ENCODE peak calls at places on chromosomes 12 and 14, in seven cellular contexts. One of them, this sample, is unnamed. For H3K9me3 and H3K4me1, the result is how much of the 10 kb centered on the place peaks cover.

GRCh38 chr12:46831335-46832083 is 5.7 kb upstream of the SLC38A4 start:
- DNase-seq in CD8-positive, alpha-beta T cell: no peak
- DNase-seq in mucosa of descending colon: peak
- DNase-seq in naive thymus-derived CD4-positive, alpha-beta T cell: no peak
- DNase-seq in endodermal cell: peak
- DNase-seq in vagina: no peak
- DNase-seq in sigmoid colon: no peak
- DNase-seq in this sample: peak

GRCh38 chr12:68958337-68958736 is 25.4 kb upstream of the CPM start:
- DNase-seq in CD8-positive, alpha-beta T cell: no peak
- DNase-seq in mucosa of descending colon: no peak
- DNase-seq in naive thymus-derived CD4-positive, alpha-beta T cell: no peak
- DNase-seq in endodermal cell: no peak
- DNase-seq in vagina: no peak
- DNase-seq in sigmoid colon: no peak
- DNase-seq in this sample: no peak

GRCh38 chr12:17215754-17216153 is 609.8 kb upstream of the LMO3 start:
- DNase-seq in CD8-positive, alpha-beta T cell: no peak
- DNase-seq in mucosa of descending colon: no peak
- DNase-seq in naive thymus-derived CD4-positive, alpha-beta T cell: no peak
- DNase-seq in endodermal cell: no peak
- DNase-seq in vagina: no peak
- DNase-seq in sigmoid colon: no peak
- DNase-seq in this sample: peak

GRCh38 chr12:93766802-93767523 is 89.8 kb downstream of the CRADD start:
- DNase-seq in CD8-positive, alpha-beta T cell: no peak
- DNase-seq in mucosa of descending colon: no peak
- DNase-seq in naive thymus-derived CD4-positive, alpha-beta T cell: peak
- DNase-seq in endodermal cell: no peak
- DNase-seq in vagina: no peak
- DNase-seq in sigmoid colon: peak
- DNase-seq in this sample: no peak

GRCh38 chr12:52155048-52155868 is 36.6 kb downstream of the KRT80 start:
- DNase-seq in CD8-positive, alpha-beta T cell: peak
- DNase-seq in mucosa of descending colon: no peak
- DNase-seq in naive thymus-derived CD4-positive, alpha-beta T cell: peak
- DNase-seq in endodermal cell: peak
- DNase-seq in vagina: no peak
- DNase-seq in sigmoid colon: no peak
- DNase-seq in this sample: no peak

GRCh38 chr14:68584786-68585185 is 208.1 kb downstream of the ZFP36L1 start:
- DNase-seq in CD8-positive, alpha-beta T cell: no peak
- DNase-seq in mucosa of descending colon: no peak
- DNase-seq in naive thymus-derived CD4-positive, alpha-beta T cell: no peak
- DNase-seq in endodermal cell: no peak
- DNase-seq in vagina: no peak
- DNase-seq in sigmoid colon: no peak
- DNase-seq in this sample: no peak

GRCh38 chr12:29783773-29784666 is at the start of gene TMTC1:
- DNase-seq in CD8-positive, alpha-beta T cell: no peak
- DNase-seq in mucosa of descending colon: peak
- DNase-seq in naive thymus-derived CD4-positive, alpha-beta T cell: no peak
- DNase-seq in endodermal cell: peak
- DNase-seq in vagina: no peak
- DNase-seq in sigmoid colon: peak
- DNase-seq in this sample: no peak

GRCh38 chr14:105187935-105188524 is 6.9 kb upstream of the NUDT14 start:
- DNase-seq in CD8-positive, alpha-beta T cell: no peak
- DNase-seq in mucosa of descending colon: no peak
- DNase-seq in naive thymus-derived CD4-positive, alpha-beta T cell: no peak
- DNase-seq in endodermal cell: no peak
- DNase-seq in vagina: no peak
- DNase-seq in sigmoid colon: no peak
- DNase-seq in this sample: no peak

GRCh38 chr12:105704788-105705187 is 374.3 kb downstream of the C12orf75 start:
- DNase-seq in CD8-positive, alpha-beta T cell: no peak
- DNase-seq in mucosa of descending colon: no peak
- DNase-seq in naive thymus-derived CD4-positive, alpha-beta T cell: no peak
- DNase-seq in endodermal cell: no peak
- DNase-seq in vagina: no peak
- DNase-seq in sigmoid colon: no peak
- DNase-seq in this sample: no peak

GRCh38 chr12:32049956-32050355 is 56.7 kb upstream of the BICD1 start:
- DNase-seq in CD8-positive, alpha-beta T cell: no peak
- DNase-seq in mucosa of descending colon: no peak
- DNase-seq in naive thymus-derived CD4-positive, alpha-beta T cell: no peak
- DNase-seq in endodermal cell: no peak
- DNase-seq in vagina: no peak
- DNase-seq in sigmoid colon: no peak
- DNase-seq in this sample: no peak

GRCh38 chr12:57844725-57845477 is 1.6 kb downstream of the CTDSP2 start:
- DNase-seq in CD8-positive, alpha-beta T cell: no peak
- DNase-seq in mucosa of descending colon: peak
- DNase-seq in naive thymus-derived CD4-positive, alpha-beta T cell: no peak
- DNase-seq in endodermal cell: peak
- DNase-seq in vagina: peak
- DNase-seq in sigmoid colon: peak
- DNase-seq in this sample: peak

GRCh38 chr14:104597576-104597975 is 7.0 kb downstream of the TMEM179 start:
- DNase-seq in CD8-positive, alpha-beta T cell: no peak
- DNase-seq in mucosa of descending colon: no peak
- DNase-seq in naive thymus-derived CD4-positive, alpha-beta T cell: no peak
- DNase-seq in endodermal cell: no peak
- DNase-seq in vagina: no peak
- DNase-seq in sigmoid colon: no peak
- DNase-seq in this sample: no peak

GRCh38 chr14:72675126-72675525 is 218.8 kb downstream of the DPF3 start:
- DNase-seq in CD8-positive, alpha-beta T cell: no peak
- DNase-seq in mucosa of descending colon: no peak
- DNase-seq in naive thymus-derived CD4-positive, alpha-beta T cell: no peak
- DNase-seq in endodermal cell: no peak
- DNase-seq in vagina: no peak
- DNase-seq in sigmoid colon: no peak
- DNase-seq in this sample: no peak

GRCh38 chr12:58794859-58795258 is 125.4 kb downstream of the LRIG3 start:
- DNase-seq in CD8-positive, alpha-beta T cell: no peak
- DNase-seq in mucosa of descending colon: no peak
- DNase-seq in naive thymus-derived CD4-positive, alpha-beta T cell: no peak
- DNase-seq in endodermal cell: no peak
- DNase-seq in vagina: no peak
- DNase-seq in sigmoid colon: no peak
- DNase-seq in this sample: no peak

GRCh38 chr12:27096420-27096819 is 14.0 kb upstream of the C12orf71 start:
- DNase-seq in CD8-positive, alpha-beta T cell: no peak
- DNase-seq in mucosa of descending colon: no peak
- DNase-seq in naive thymus-derived CD4-positive, alpha-beta T cell: no peak
- DNase-seq in endodermal cell: no peak
- DNase-seq in vagina: no peak
- DNase-seq in sigmoid colon: no peak
- DNase-seq in this sample: no peak

GRCh38 chr12:132508860-132509732 is 19.1 kb downstream of the FBRSL1 start:
- DNase-seq in CD8-positive, alpha-beta T cell: no peak
- DNase-seq in mucosa of descending colon: no peak
- DNase-seq in naive thymus-derived CD4-positive, alpha-beta T cell: no peak
- DNase-seq in endodermal cell: no peak
- DNase-seq in vagina: no peak
- DNase-seq in sigmoid colon: no peak
- DNase-seq in this sample: no peak

GRCh38 chr14:75864352-75864751 is 117.4 kb downstream of the TGFB3 start:
- DNase-seq in CD8-positive, alpha-beta T cell: no peak
- DNase-seq in mucosa of descending colon: no peak
- DNase-seq in naive thymus-derived CD4-positive, alpha-beta T cell: no peak
- DNase-seq in endodermal cell: no peak
- DNase-seq in vagina: no peak
- DNase-seq in sigmoid colon: no peak
- DNase-seq in this sample: no peak

GRCh38 chr12:34603382-34604035 is 581.2 kb downstream of the ALG10 start:
- DNase-seq in CD8-positive, alpha-beta T cell: no peak
- DNase-seq in mucosa of descending colon: peak
- DNase-seq in naive thymus-derived CD4-positive, alpha-beta T cell: no peak
- DNase-seq in endodermal cell: no peak
- DNase-seq in vagina: no peak
- DNase-seq in sigmoid colon: peak
- DNase-seq in this sample: no peak

GRCh38 chr12:34602213-34602940 is 580.1 kb downstream of the ALG10 start:
- DNase-seq in CD8-positive, alpha-beta T cell: no peak
- DNase-seq in mucosa of descending colon: peak
- DNase-seq in naive thymus-derived CD4-positive, alpha-beta T cell: no peak
- DNase-seq in endodermal cell: no peak
- DNase-seq in vagina: no peak
- DNase-seq in sigmoid colon: peak
- DNase-seq in this sample: no peak

GRCh38 chr12:34600592-34601462 is 578.5 kb downstream of the ALG10 start:
- DNase-seq in CD8-positive, alpha-beta T cell: no peak
- DNase-seq in mucosa of descending colon: peak
- DNase-seq in naive thymus-derived CD4-positive, alpha-beta T cell: no peak
- DNase-seq in endodermal cell: no peak
- DNase-seq in vagina: peak
- DNase-seq in sigmoid colon: no peak
- DNase-seq in this sample: peak

GRCh38 chr12:34599530-34600513 is 577.5 kb downstream of the ALG10 start:
- DNase-seq in CD8-positive, alpha-beta T cell: no peak
- DNase-seq in mucosa of descending colon: peak
- DNase-seq in naive thymus-derived CD4-positive, alpha-beta T cell: no peak
- DNase-seq in endodermal cell: peak
- DNase-seq in vagina: peak
- DNase-seq in sigmoid colon: peak
- DNase-seq in this sample: no peak

DNA sequence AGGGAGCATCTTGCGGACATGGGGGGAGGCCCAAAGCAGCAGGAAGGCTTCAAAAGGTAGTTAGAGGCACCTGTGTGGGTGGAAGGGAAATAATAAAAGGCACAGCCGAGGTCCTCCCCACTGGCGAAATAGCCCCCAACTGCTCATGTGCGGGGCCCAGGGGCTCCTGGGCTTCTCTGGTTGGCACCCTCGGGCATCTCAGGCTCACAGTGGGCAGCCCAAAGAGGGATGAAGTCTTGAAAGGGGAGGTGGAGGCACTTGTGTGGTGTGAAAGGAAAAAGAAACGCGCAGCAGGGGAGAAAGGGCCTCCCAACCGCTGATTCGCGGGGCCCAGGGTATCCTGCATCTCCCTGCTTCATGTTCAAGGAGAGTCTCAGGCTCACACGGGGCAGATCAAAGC is 579.4 kb downstream of the ALG10 start:
- DNase-seq in CD8-positive, alpha-beta T cell: no peak
- DNase-seq in mucosa of descending colon: peak
- DNase-seq in naive thymus-derived CD4-positive, alpha-beta T cell: no peak
- DNase-seq in endodermal cell: no peak
- DNase-seq in vagina: no peak
- DNase-seq in sigmoid colon: no peak
- DNase-seq in this sample: peak
- H3K9me3 ChIP-seq in CD8-positive, alpha-beta T cell: under half
- H3K9me3 ChIP-seq in mucosa of descending colon: half or more
- H3K9me3 ChIP-seq in naive thymus-derived CD4-positive, alpha-beta T cell: half or more
- H3K9me3 ChIP-seq in endodermal cell: half or more
- H3K9me3 ChIP-seq in vagina: under half
- H3K9me3 ChIP-seq in sigmoid colon: under half
- H3K9me3 ChIP-seq in this sample: half or more

DNA sequence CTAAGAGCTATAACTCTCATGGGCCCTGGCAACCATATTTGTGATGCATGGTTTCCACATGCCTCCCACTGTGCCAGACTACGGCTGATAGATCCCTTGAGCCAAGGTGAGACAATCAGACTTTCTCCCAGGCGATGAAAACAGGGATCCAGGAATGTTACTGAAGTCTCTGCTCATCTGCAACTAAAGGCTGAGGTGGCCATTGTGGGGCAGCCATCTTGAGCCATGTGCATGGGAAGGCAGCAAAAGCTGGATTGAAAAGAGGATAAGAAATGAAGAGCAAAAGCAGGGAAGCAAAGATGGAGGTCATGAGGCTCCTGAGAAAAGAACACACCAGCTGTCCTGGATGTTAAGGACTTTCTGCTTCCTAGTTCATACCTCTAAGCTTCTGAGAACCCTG is 5.5 kb downstream of the EGLN3 start:
- DNase-seq in CD8-positive, alpha-beta T cell: no peak
- DNase-seq in mucosa of descending colon: no peak
- DNase-seq in naive thymus-derived CD4-positive, alpha-beta T cell: no peak
- DNase-seq in endodermal cell: no peak
- DNase-seq in vagina: no peak
- DNase-seq in sigmoid colon: no peak
- DNase-seq in this sample: no peak
- H3K4me1 ChIP-seq in CD8-positive, alpha-beta T cell: under half
- H3K4me1 ChIP-seq in mucosa of descending colon: under half
- H3K4me1 ChIP-seq in naive thymus-derived CD4-positive, alpha-beta T cell: under half
- H3K4me1 ChIP-seq in endodermal cell: under half
- H3K4me1 ChIP-seq in vagina: under half
- H3K4me1 ChIP-seq in sigmoid colon: under half
- H3K4me1 ChIP-seq in this sample: under half

GRCh38 chr14:29233188-29233587 is 466.6 kb downstream of the FOXG1 start:
- DNase-seq in CD8-positive, alpha-beta T cell: no peak
- DNase-seq in mucosa of descending colon: no peak
- DNase-seq in naive thymus-derived CD4-positive, alpha-beta T cell: no peak
- DNase-seq in endodermal cell: no peak
- DNase-seq in vagina: no peak
- DNase-seq in sigmoid colon: no peak
- DNase-seq in this sample: no peak

GRCh38 chr14:29222671-29223268 is 456.2 kb downstream of the FOXG1 start:
- DNase-seq in CD8-positive, alpha-beta T cell: no peak
- DNase-seq in mucosa of descending colon: no peak
- DNase-seq in naive thymus-derived CD4-positive, alpha-beta T cell: no peak
- DNase-seq in endodermal cell: peak
- DNase-seq in vagina: no peak
- DNase-seq in sigmoid colon: no peak
- DNase-seq in this sample: peak

GRCh38 chr14:29227631-29228030 is 461.0 kb downstream of the FOXG1 start:
- DNase-seq in CD8-positive, alpha-beta T cell: no peak
- DNase-seq in mucosa of descending colon: no peak
- DNase-seq in naive thymus-derived CD4-positive, alpha-beta T cell: no peak
- DNase-seq in endodermal cell: no peak
- DNase-seq in vagina: no peak
- DNase-seq in sigmoid colon: no peak
- DNase-seq in this sample: no peak
- H3K4me3 ChIP-seq in CD8-positive, alpha-beta T cell: no peak
- H3K4me3 ChIP-seq in mucosa of descending colon: no peak
- H3K4me3 ChIP-seq in naive thymus-derived CD4-positive, alpha-beta T cell: no peak
- H3K4me3 ChIP-seq in endodermal cell: no peak
- H3K4me3 ChIP-seq in vagina: no peak
- H3K4me3 ChIP-seq in sigmoid colon: no peak
- H3K4me3 ChIP-seq in this sample: no peak

DNA sequence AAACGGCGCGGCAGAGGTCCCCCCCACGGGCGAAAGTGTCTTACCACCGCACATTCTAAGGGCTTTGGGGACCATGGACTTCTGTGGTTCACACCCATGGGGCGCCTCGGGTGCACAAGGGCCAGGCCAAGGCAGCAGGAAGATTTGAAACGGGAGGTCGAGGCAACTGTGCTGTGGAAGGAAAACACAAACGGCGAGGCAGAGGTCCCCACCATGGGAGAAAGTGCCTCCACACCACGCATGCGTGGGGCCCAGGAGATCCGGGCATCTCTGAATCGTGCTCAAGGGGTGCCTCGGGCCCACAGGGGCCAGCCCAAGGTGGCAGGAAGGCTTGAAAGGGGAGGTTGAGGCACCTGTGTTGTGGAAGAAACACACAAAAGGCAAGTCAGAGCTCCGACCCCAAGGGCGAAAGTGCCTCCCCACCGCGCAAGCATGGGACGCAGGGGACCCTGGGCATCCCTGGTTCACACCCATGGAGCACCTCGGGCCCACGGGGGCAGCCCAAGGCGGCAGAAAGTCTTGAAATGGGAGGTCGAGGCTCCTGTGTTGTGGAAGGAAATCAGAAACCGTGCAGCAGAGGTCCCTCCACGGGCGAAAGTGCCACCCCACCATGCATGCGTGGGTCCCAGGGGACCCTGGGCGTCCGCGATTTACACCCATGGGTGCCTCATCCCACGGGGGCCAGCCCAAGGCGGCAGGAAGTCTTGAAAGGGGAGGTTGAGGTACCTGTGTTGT is 371.0 kb downstream of the ALG10 start:
- DNase-seq in CD8-positive, alpha-beta T cell: no peak
- DNase-seq in mucosa of descending colon: peak
- DNase-seq in naive thymus-derived CD4-positive, alpha-beta T cell: no peak
- DNase-seq in endodermal cell: peak
- DNase-seq in vagina: peak
- DNase-seq in sigmoid colon: peak
- DNase-seq in this sample: no peak
- H3K9me3 ChIP-seq in CD8-positive, alpha-beta T cell: under half
- H3K9me3 ChIP-seq in mucosa of descending colon: half or more
- H3K9me3 ChIP-seq in naive thymus-derived CD4-positive, alpha-beta T cell: half or more
- H3K9me3 ChIP-seq in endodermal cell: under half
- H3K9me3 ChIP-seq in vagina: under half
- H3K9me3 ChIP-seq in sigmoid colon: under half
- H3K9me3 ChIP-seq in this sample: under half

This sample was measured in Caco-2.